ENCODE peak calls at places on chromosomes 5 and 9, in seven cellular contexts. Q is activated CD8-positive, alpha-beta T cell treated with anti-CD3 and anti-CD28 coated beads, Interleukin-2, amount 10 ng/mL, durations not matched to agents 7 days and 5 days; I is Calu3; M is activated T-helper 1 cell treated with Interleukin-2 at 50 U/mL for 16 hours; R is ACHN; B is stimulated activated CD4-positive, alpha-beta T cell treated with anti-CD3 and anti-CD28 coated beads, Interleukin-1b, Interleukin-23, amount 100 ng/mL, for 24 hours; W is pancreas. C is an unnamed sample.

GRCh38 chr5:123997354-123998215 is 485.6 kb downstream of the CSNK1G3 start:
- DNase-seq in Q (no peak), I (no peak), M (no peak), R (no peak), B (no peak), W (no peak), C (no peak)

GRCh38 chr5:173645437-173645807 is 29.0 kb upstream of the BOD1 start:
- DNase-seq in Q (no peak), I (no peak), M (no peak), R (peak), B (no peak), W (no peak), C (peak)

GRCh38 chr5:144812770-144813169 is 642.1 kb downstream of the KCTD16 start:
- DNase-seq in Q (no peak), I (no peak), M (no peak), R (no peak), B (no peak), W (no peak), C (no peak)

GRCh38 chr5:133565993-133566392 is 46.3 kb downstream of the FSTL4 start:
- DNase-seq in Q (peak), I (peak), M (no peak), R (peak), B (no peak), W (no peak), C (no peak)

GRCh38 chr5:2892601-2893000 is 141.1 kb upstream of the IRX2 start:
- DNase-seq in Q (no peak), I (no peak), M (no peak), R (no peak), B (no peak), W (no peak), C (no peak)

GRCh38 chr9:127121628-127122175 is 733 bp downstream of the ANGPTL2 start:
- DNase-seq in Q (no peak), I (no peak), M (no peak), R (no peak), B (no peak), W (no peak), C (no peak)

GRCh38 chr5:17222679-17223078 is 5.2 kb downstream of the BASP1 start:
- DNase-seq in Q (no peak), I (no peak), M (no peak), R (no peak), B (no peak), W (no peak), C (no peak)

GRCh38 chr5:57608542-57608941 is 125.9 kb upstream of the ACTBL2 start:
- DNase-seq in Q (no peak), I (no peak), M (no peak), R (no peak), B (no peak), W (no peak), C (no peak)

GRCh38 chr5:1564182-1564748 is 40.5 kb upstream of the LPCAT1 start:
- DNase-seq in Q (no peak), I (no peak), M (no peak), R (peak), B (no peak), W (no peak), C (peak)

GRCh38 chr5:145752947-145753346 is 82.2 kb downstream of the PRELID2 start:
- DNase-seq in Q (no peak), I (no peak), M (no peak), R (no peak), B (no peak), W (no peak), C (no peak)

GRCh38 chr5:118762291-118762690 is 226.1 kb downstream of the DTWD2 start:
- DNase-seq in Q (no peak), I (no peak), M (no peak), R (no peak), B (no peak), W (no peak), C (no peak)

GRCh38 chr5:125411163-125412050 is 665.0 kb upstream of the ZNF608 start:
- DNase-seq in Q (no peak), I (peak), M (no peak), R (peak), B (no peak), W (no peak), C (no peak)

GRCh38 chr9:87694236-87694755 is 31.6 kb upstream of the CTSL start:
- DNase-seq in Q (no peak), I (no peak), M (no peak), R (no peak), B (no peak), W (no peak), C (no peak)

GRCh38 chr5:122091942-122092600 is 14.0 kb upstream of the LOX start:
- DNase-seq in Q (no peak), I (no peak), M (no peak), R (peak), B (no peak), W (no peak), C (no peak)

GRCh38 chr5:177111720-177112394 is 21.7 kb upstream of the NSD1 start:
- DNase-seq in Q (peak), I (peak), M (peak), R (peak), B (peak), W (peak), C (peak)

GRCh38 chr5:170576602-170577584 is 73.1 kb downstream of the KCNIP1 start:
- DNase-seq in Q (no peak), I (no peak), M (no peak), R (no peak), B (no peak), W (no peak), C (no peak)

GRCh38 chr5:177490311-177490991 is 7.0 kb downstream of the PDLIM7 start:
- DNase-seq in Q (no peak), I (no peak), M (no peak), R (no peak), B (no peak), W (no peak), C (no peak)

GRCh38 chr5:138021771-138022170 is 11.1 kb downstream of the FAM13B start:
- DNase-seq in Q (no peak), I (no peak), M (no peak), R (no peak), B (no peak), W (no peak), C (no peak)

GRCh38 chr5:173772407-173773059 is 115.6 kb upstream of the CPEB4 start:
- DNase-seq in Q (no peak), I (no peak), M (no peak), R (no peak), B (no peak), W (no peak), C (no peak)

GRCh38 chr5:169686137-169686536 is 49.1 kb downstream of the DOCK2 start:
- DNase-seq in Q (no peak), I (no peak), M (no peak), R (no peak), B (no peak), W (no peak), C (no peak)

GRCh38 chr5:163478126-163478981 is 17.9 kb downstream of the HMMR start:
- DNase-seq in Q (no peak), I (no peak), M (no peak), R (no peak), B (no peak), W (no peak), C (no peak)

GRCh38 chr5:53368516-53368915 is 111.9 kb upstream of the FST start:
- DNase-seq in Q (no peak), I (no peak), M (no peak), R (no peak), B (no peak), W (no peak), C (no peak)

GRCh38 chr5:176810084-176810597 is at the start of gene UNC5A:
- DNase-seq in Q (peak), I (peak), M (peak), R (peak), B (peak), W (peak), C (no peak)

GRCh38 chr9:751137-752051 is 90.1 kb upstream of the DMRT1 start:
- DNase-seq in Q (no peak), I (no peak), M (no peak), R (no peak), B (no peak), W (no peak), C (no peak)

GRCh38 chr5:33321026-33321425 is 119.7 kb upstream of the TARS1 start:
- DNase-seq in Q (no peak), I (no peak), M (no peak), R (peak), B (no peak), W (no peak), C (no peak)

GRCh38 chr5:56358046-56358445 is 124.9 kb upstream of the ANKRD55 start:
- DNase-seq in Q (no peak), I (no peak), M (no peak), R (no peak), B (no peak), W (no peak), C (no peak)

GRCh38 chr5:87132696-87133095 is 135.0 kb upstream of the RASA1 start:
- DNase-seq in Q (no peak), I (no peak), M (no peak), R (no peak), B (no peak), W (no peak), C (no peak)